ENCODE peak calls at places on chromosomes 5 and 9, in seven cellular contexts. One of them, this sample, is unnamed.

GRCh38 chr5:115842089-115842881 is 550 bp downstream of the AP3S1 start:
- DNase-seq in kidney: peak
- DNase-seq in Peyer's patch: peak
- DNase-seq in fibroblast of lung: no peak
- DNase-seq in left ventricle myocardium inferior: no peak
- DNase-seq in ovary: no peak
- DNase-seq in tibial nerve: peak
- DNase-seq in this sample: no peak

GRCh38 chr5:57215629-57216195 is 41.9 kb downstream of the GPBP1 start:
- DNase-seq in Peyer's patch: no peak
- DNase-seq in fibroblast of lung: no peak
- DNase-seq in tibial nerve: no peak
- DNase-seq in kidney: no peak
- DNase-seq in ovary: no peak
- DNase-seq in left ventricle myocardium inferior: no peak
- DNase-seq in this sample: no peak

GRCh38 chr9:131402738-131403492 is 9.0 kb downstream of the PRRC2B start:
- DNase-seq in tibial nerve: peak
- DNase-seq in fibroblast of lung: peak
- DNase-seq in kidney: peak
- DNase-seq in Peyer's patch: peak
- DNase-seq in left ventricle myocardium inferior: peak
- DNase-seq in ovary: peak
- DNase-seq in this sample: peak

GRCh38 chr5:7261049-7261448 is 134.9 kb upstream of the ADCY2 start:
- DNase-seq in left ventricle myocardium inferior: no peak
- DNase-seq in kidney: no peak
- DNase-seq in fibroblast of lung: peak
- DNase-seq in ovary: no peak
- DNase-seq in tibial nerve: peak
- DNase-seq in Peyer's patch: no peak
- DNase-seq in this sample: no peak

GRCh38 chr5:68071731-68072130 is 143.8 kb upstream of the PIK3R1 start:
- DNase-seq in fibroblast of lung: peak
- DNase-seq in tibial nerve: no peak
- DNase-seq in kidney: no peak
- DNase-seq in Peyer's patch: no peak
- DNase-seq in left ventricle myocardium inferior: no peak
- DNase-seq in ovary: no peak
- DNase-seq in this sample: no peak

GRCh38 chr9:111064160-111064733 is 26.0 kb upstream of the LPAR1 start:
- DNase-seq in fibroblast of lung: no peak
- DNase-seq in kidney: no peak
- DNase-seq in Peyer's patch: no peak
- DNase-seq in left ventricle myocardium inferior: no peak
- DNase-seq in tibial nerve: no peak
- DNase-seq in ovary: no peak
- DNase-seq in this sample: no peak

GRCh38 chr5:41973087-41973486 is 48.0 kb downstream of the FBXO4 start:
- DNase-seq in ovary: no peak
- DNase-seq in tibial nerve: no peak
- DNase-seq in kidney: no peak
- DNase-seq in fibroblast of lung: no peak
- DNase-seq in left ventricle myocardium inferior: no peak
- DNase-seq in Peyer's patch: no peak
- DNase-seq in this sample: no peak

GRCh38 chr5:44246986-44247385 is 142.2 kb downstream of the FGF10 start:
- DNase-seq in tibial nerve: no peak
- DNase-seq in kidney: no peak
- DNase-seq in fibroblast of lung: peak
- DNase-seq in Peyer's patch: no peak
- DNase-seq in left ventricle myocardium inferior: no peak
- DNase-seq in ovary: no peak
- DNase-seq in this sample: no peak

GRCh38 chr9:124415852-124416484 is 726 bp upstream of the PSMB7 start:
- DNase-seq in tibial nerve: no peak
- DNase-seq in kidney: no peak
- DNase-seq in left ventricle myocardium inferior: no peak
- DNase-seq in Peyer's patch: no peak
- DNase-seq in ovary: no peak
- DNase-seq in fibroblast of lung: no peak
- DNase-seq in this sample: no peak

GRCh38 chr9:121851641-121852091 is 200.2 kb downstream of the DAB2IP start:
- DNase-seq in ovary: peak
- DNase-seq in kidney: no peak
- DNase-seq in left ventricle myocardium inferior: peak
- DNase-seq in fibroblast of lung: no peak
- DNase-seq in tibial nerve: no peak
- DNase-seq in Peyer's patch: no peak
- DNase-seq in this sample: no peak
- H3K27ac ChIP-seq in ovary: peak
- H3K27ac ChIP-seq in kidney: no peak
- H3K27ac ChIP-seq in left ventricle myocardium inferior: peak
- H3K27ac ChIP-seq in fibroblast of lung: no peak
- H3K27ac ChIP-seq in tibial nerve: no peak
- H3K27ac ChIP-seq in Peyer's patch: no peak
- H3K27ac ChIP-seq in this sample: no peak

DNA sequence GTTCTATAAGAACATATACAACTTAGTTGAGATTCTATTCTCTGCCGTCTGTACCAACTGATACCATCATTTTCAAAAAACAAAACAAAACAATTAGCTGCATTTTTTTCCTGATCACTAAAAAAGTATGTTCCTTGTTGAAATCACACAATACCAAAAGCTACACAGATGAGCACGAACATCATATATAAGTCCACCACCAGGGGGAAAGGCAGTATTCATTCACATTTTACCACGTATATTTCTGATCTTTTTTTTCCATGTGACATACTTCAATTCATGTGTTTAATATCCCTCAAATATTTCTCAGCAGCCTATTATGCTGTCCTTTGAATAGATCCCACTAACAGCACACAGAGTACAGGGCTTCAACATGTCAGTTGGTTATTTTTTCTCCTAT is 40.6 kb downstream of the IRX2 start:
- DNase-seq in fibroblast of lung: no peak
- DNase-seq in kidney: no peak
- DNase-seq in left ventricle myocardium inferior: no peak
- DNase-seq in tibial nerve: no peak
- DNase-seq in ovary: no peak
- DNase-seq in Peyer's patch: no peak
- DNase-seq in this sample: no peak
- TF ChIP-seq CTCF in fibroblast of lung: no peak
- TF ChIP-seq CTCF in kidney: no peak
- TF ChIP-seq CTCF in left ventricle myocardium inferior: no peak
- TF ChIP-seq CTCF in tibial nerve: no peak
- TF ChIP-seq CTCF in ovary: no peak
- TF ChIP-seq CTCF in Peyer's patch: peak
- TF ChIP-seq CTCF in this sample: no peak

DNA sequence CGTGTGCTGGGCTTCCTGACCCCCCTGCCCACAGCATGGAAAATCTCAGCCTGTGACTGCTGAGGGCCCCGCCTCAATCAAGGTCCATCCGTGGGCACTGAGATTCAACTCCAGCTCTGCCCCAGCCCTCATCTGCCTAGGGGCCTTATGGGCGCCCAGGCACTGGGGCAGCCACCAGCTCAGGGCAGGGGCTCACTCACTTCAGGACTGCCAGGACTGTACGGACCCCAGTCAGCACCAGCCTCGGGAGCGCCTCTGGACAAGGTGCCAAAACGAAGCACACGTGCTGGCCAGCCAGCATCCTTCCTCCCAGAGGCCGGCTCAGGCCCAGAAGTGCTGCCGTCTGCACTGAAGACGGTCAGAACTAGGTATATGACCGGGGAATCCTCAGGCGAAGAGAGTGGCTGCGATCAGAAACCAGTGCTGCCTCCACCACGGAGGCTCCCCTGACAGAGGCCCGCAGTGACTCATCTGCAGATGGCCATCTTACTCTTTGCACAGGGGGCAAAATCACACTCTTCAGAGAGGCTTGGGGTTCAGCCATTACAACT is 19.6 kb downstream of the CLPTM1L start:
- DNase-seq in left ventricle myocardium inferior: no peak
- DNase-seq in tibial nerve: no peak
- DNase-seq in Peyer's patch: no peak
- DNase-seq in ovary: no peak
- DNase-seq in fibroblast of lung: no peak
- DNase-seq in kidney: peak
- DNase-seq in this sample: no peak
- H3K27ac ChIP-seq in left ventricle myocardium inferior: no peak
- H3K27ac ChIP-seq in tibial nerve: no peak
- H3K27ac ChIP-seq in Peyer's patch: no peak
- H3K27ac ChIP-seq in ovary: no peak
- H3K27ac ChIP-seq in fibroblast of lung: no peak
- H3K27ac ChIP-seq in kidney: no peak
- H3K27ac ChIP-seq in this sample: no peak

GRCh38 chr9:134531251-134531970 is 110.2 kb upstream of the COL5A1 start:
- DNase-seq in left ventricle myocardium inferior: no peak
- DNase-seq in kidney: no peak
- DNase-seq in ovary: no peak
- DNase-seq in fibroblast of lung: no peak
- DNase-seq in Peyer's patch: no peak
- DNase-seq in tibial nerve: no peak
- DNase-seq in this sample: no peak
- TF ChIP-seq CTCF in left ventricle myocardium inferior: no peak
- TF ChIP-seq CTCF in kidney: no peak
- TF ChIP-seq CTCF in ovary: no peak
- TF ChIP-seq CTCF in fibroblast of lung: no peak
- TF ChIP-seq CTCF in Peyer's patch: no peak
- TF ChIP-seq CTCF in tibial nerve: no peak
- TF ChIP-seq CTCF in this sample: no peak

DNA sequence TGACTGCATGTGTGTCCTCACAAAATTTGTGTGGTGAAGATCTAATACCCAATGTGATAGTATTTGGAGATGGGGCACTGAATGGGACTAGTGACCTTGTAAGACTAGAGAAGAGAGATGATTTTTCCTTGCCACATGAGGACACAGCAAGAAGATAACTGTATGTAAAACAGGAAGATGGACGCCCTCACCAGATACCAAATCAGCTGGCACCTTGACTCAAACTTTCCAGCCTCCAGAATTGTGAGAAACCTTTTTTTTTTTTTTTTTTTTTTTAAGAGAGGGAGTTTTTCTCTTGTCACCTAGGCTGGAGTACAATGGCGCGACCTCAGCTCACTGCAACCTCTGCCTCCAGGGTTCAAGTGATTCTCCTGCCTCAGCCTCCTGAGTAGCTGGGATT is 40.3 kb downstream of the UBTD2 start:
- DNase-seq in tibial nerve: no peak
- DNase-seq in ovary: no peak
- DNase-seq in left ventricle myocardium inferior: no peak
- DNase-seq in kidney: no peak
- DNase-seq in fibroblast of lung: no peak
- DNase-seq in Peyer's patch: no peak
- DNase-seq in this sample: no peak
- H3K27ac ChIP-seq in tibial nerve: no peak
- H3K27ac ChIP-seq in ovary: no peak
- H3K27ac ChIP-seq in left ventricle myocardium inferior: no peak
- H3K27ac ChIP-seq in kidney: no peak
- H3K27ac ChIP-seq in fibroblast of lung: no peak
- H3K27ac ChIP-seq in Peyer's patch: no peak
- H3K27ac ChIP-seq in this sample: no peak

GRCh38 chr9:8782237-8782636 is 982.7 kb upstream of the DMAC1 start:
- DNase-seq in tibial nerve: no peak
- DNase-seq in left ventricle myocardium inferior: no peak
- DNase-seq in fibroblast of lung: no peak
- DNase-seq in kidney: no peak
- DNase-seq in ovary: no peak
- DNase-seq in Peyer's patch: no peak
- DNase-seq in this sample: no peak
- TF ChIP-seq CTCF in tibial nerve: no peak
- TF ChIP-seq CTCF in left ventricle myocardium inferior: no peak
- TF ChIP-seq CTCF in fibroblast of lung: no peak
- TF ChIP-seq CTCF in kidney: no peak
- TF ChIP-seq CTCF in ovary: no peak
- TF ChIP-seq CTCF in Peyer's patch: no peak
- TF ChIP-seq CTCF in this sample: no peak

GRCh38 chr5:134129411-134130238 is 15.1 kb downstream of the TCF7 start:
- DNase-seq in Peyer's patch: no peak
- DNase-seq in left ventricle myocardium inferior: no peak
- DNase-seq in ovary: no peak
- DNase-seq in tibial nerve: no peak
- DNase-seq in kidney: peak
- DNase-seq in fibroblast of lung: no peak
- DNase-seq in this sample: no peak

GRCh38 chr5:134128648-134128995 is 14.1 kb downstream of the TCF7 start:
- DNase-seq in tibial nerve: no peak
- DNase-seq in left ventricle myocardium inferior: no peak
- DNase-seq in ovary: no peak
- DNase-seq in kidney: no peak
- DNase-seq in Peyer's patch: no peak
- DNase-seq in fibroblast of lung: no peak
- DNase-seq in this sample: no peak

GRCh38 chr5:134127376-134127861 is 12.9 kb downstream of the TCF7 start:
- DNase-seq in kidney: no peak
- DNase-seq in fibroblast of lung: peak
- DNase-seq in Peyer's patch: no peak
- DNase-seq in ovary: no peak
- DNase-seq in tibial nerve: no peak
- DNase-seq in left ventricle myocardium inferior: peak
- DNase-seq in this sample: no peak

GRCh38 chr5:134130239-134130945 is 15.9 kb downstream of the TCF7 start:
- DNase-seq in fibroblast of lung: no peak
- DNase-seq in ovary: no peak
- DNase-seq in Peyer's patch: no peak
- DNase-seq in tibial nerve: no peak
- DNase-seq in left ventricle myocardium inferior: no peak
- DNase-seq in kidney: peak
- DNase-seq in this sample: no peak

GRCh38 chr5:134127988-134128647 is 13.6 kb downstream of the TCF7 start:
- DNase-seq in tibial nerve: no peak
- DNase-seq in kidney: no peak
- DNase-seq in Peyer's patch: no peak
- DNase-seq in left ventricle myocardium inferior: no peak
- DNase-seq in ovary: no peak
- DNase-seq in fibroblast of lung: no peak
- DNase-seq in this sample: no peak
- H3K27ac ChIP-seq in tibial nerve: peak
- H3K27ac ChIP-seq in kidney: no peak
- H3K27ac ChIP-seq in Peyer's patch: peak
- H3K27ac ChIP-seq in left ventricle myocardium inferior: peak
- H3K27ac ChIP-seq in ovary: no peak
- H3K27ac ChIP-seq in fibroblast of lung: no peak
- H3K27ac ChIP-seq in this sample: no peak

GRCh38 chr9:106092083-106092482 is 397.7 kb downstream of the TMEM38B start:
- DNase-seq in left ventricle myocardium inferior: no peak
- DNase-seq in ovary: no peak
- DNase-seq in tibial nerve: no peak
- DNase-seq in kidney: no peak
- DNase-seq in fibroblast of lung: no peak
- DNase-seq in Peyer's patch: no peak
- DNase-seq in this sample: no peak
- TF ChIP-seq CTCF in left ventricle myocardium inferior: no peak
- TF ChIP-seq CTCF in ovary: no peak
- TF ChIP-seq CTCF in tibial nerve: no peak
- TF ChIP-seq CTCF in kidney: no peak
- TF ChIP-seq CTCF in fibroblast of lung: no peak
- TF ChIP-seq CTCF in Peyer's patch: no peak
- TF ChIP-seq CTCF in this sample: no peak